ENCODE peak calls at places on chromosomes 7 and 10, in five cellular contexts. One of them, this sample, is unnamed.

GRCh38 chr10:99742701-99743100 is 10.7 kb downstream of the CUTC start:
- DNase-seq in iPS-NIHi11: no peak
- DNase-seq in NCI-H2029: no peak
- DNase-seq in Right ventricle myocardium inferior: no peak
- DNase-seq in occipital lobe: no peak
- DNase-seq in this sample: no peak

GRCh38 chr10:404341-404740 is 269.1 kb downstream of the ZMYND11 start:
- DNase-seq in iPS-NIHi11: no peak
- DNase-seq in NCI-H2029: no peak
- DNase-seq in Right ventricle myocardium inferior: no peak
- DNase-seq in occipital lobe: no peak
- DNase-seq in this sample: no peak

GRCh38 chr7:126657599-126658358 is 595.0 kb downstream of the GRM8 start:
- DNase-seq in iPS-NIHi11: no peak
- DNase-seq in NCI-H2029: no peak
- DNase-seq in Right ventricle myocardium inferior: no peak
- DNase-seq in occipital lobe: no peak
- DNase-seq in this sample: no peak

GRCh38 chr10:60942604-60943269 is 1.2 kb downstream of the RHOBTB1 start:
- DNase-seq in iPS-NIHi11: no peak
- DNase-seq in NCI-H2029: no peak
- DNase-seq in Right ventricle myocardium inferior: peak; percentile 72
- DNase-seq in occipital lobe: peak; percentile 46
- DNase-seq in this sample: peak; percentile 9

GRCh38 chr7:7790041-7790751 is 71.8 kb upstream of the RPA3 start:
- DNase-seq in iPS-NIHi11: no peak
- DNase-seq in NCI-H2029: no peak
- DNase-seq in Right ventricle myocardium inferior: no peak
- DNase-seq in occipital lobe: no peak
- DNase-seq in this sample: no peak

GRCh38 chr10:80410578-80411145 is 2.3 kb downstream of the PRXL2A start:
- DNase-seq in iPS-NIHi11: no peak
- DNase-seq in NCI-H2029: no peak
- DNase-seq in Right ventricle myocardium inferior: no peak
- DNase-seq in occipital lobe: peak; percentile 43
- DNase-seq in this sample: peak; percentile 26

GRCh38 chr7:69184339-69184738 is 413.9 kb upstream of the AUTS2 start:
- DNase-seq in iPS-NIHi11: no peak
- DNase-seq in NCI-H2029: no peak
- DNase-seq in Right ventricle myocardium inferior: no peak
- DNase-seq in occipital lobe: no peak
- DNase-seq in this sample: no peak

GRCh38 chr10:95601116-95601719 is 40.0 kb upstream of the SORBS1 start:
- DNase-seq in iPS-NIHi11: peak; percentile 89
- DNase-seq in NCI-H2029: peak; percentile 50
- DNase-seq in Right ventricle myocardium inferior: no peak
- DNase-seq in occipital lobe: peak; percentile 50
- DNase-seq in this sample: peak; percentile 86

GRCh38 chr7:107180378-107180777 is 11.6 kb downstream of the HBP1 start:
- DNase-seq in iPS-NIHi11: no peak
- DNase-seq in NCI-H2029: no peak
- DNase-seq in Right ventricle myocardium inferior: no peak
- DNase-seq in occipital lobe: no peak
- DNase-seq in this sample: no peak

GRCh38 chr7:82413237-82413636 is 30.3 kb downstream of the CACNA2D1 start:
- DNase-seq in iPS-NIHi11: no peak
- DNase-seq in NCI-H2029: no peak
- DNase-seq in Right ventricle myocardium inferior: no peak
- DNase-seq in occipital lobe: no peak
- DNase-seq in this sample: no peak

GRCh38 chr10:59098811-59099452 is 77.5 kb upstream of the PHYHIPL start:
- DNase-seq in iPS-NIHi11: no peak
- DNase-seq in NCI-H2029: no peak
- DNase-seq in Right ventricle myocardium inferior: no peak
- DNase-seq in occipital lobe: no peak
- DNase-seq in this sample: no peak

GRCh38 chr7:16644987-16645592 is 464 bp downstream of the ANKMY2 start:
- DNase-seq in iPS-NIHi11: peak; percentile 69
- DNase-seq in NCI-H2029: no peak
- DNase-seq in Right ventricle myocardium inferior: peak; percentile 71
- DNase-seq in occipital lobe: no peak
- DNase-seq in this sample: peak; percentile 50

GRCh38 chr10:34380816-34381215 is 434.3 kb downstream of the PARD3 start:
- DNase-seq in iPS-NIHi11: no peak
- DNase-seq in NCI-H2029: no peak
- DNase-seq in Right ventricle myocardium inferior: no peak
- DNase-seq in occipital lobe: no peak
- DNase-seq in this sample: no peak

GRCh38 chr10:115772606-115773005 is 500.4 kb downstream of the GFRA1 start:
- DNase-seq in iPS-NIHi11: no peak
- DNase-seq in NCI-H2029: no peak
- DNase-seq in Right ventricle myocardium inferior: no peak
- DNase-seq in occipital lobe: no peak
- DNase-seq in this sample: no peak

GRCh38 chr10:98331888-98332287 is 63.9 kb upstream of the LOXL4 start:
- DNase-seq in iPS-NIHi11: peak; percentile 78
- DNase-seq in NCI-H2029: no peak
- DNase-seq in Right ventricle myocardium inferior: no peak
- DNase-seq in occipital lobe: no peak
- DNase-seq in this sample: peak; percentile 61

GRCh38 chr7:129189661-129190310 is 1.4 kb downstream of the SMO start:
- DNase-seq in iPS-NIHi11: no peak
- DNase-seq in NCI-H2029: no peak
- DNase-seq in Right ventricle myocardium inferior: no peak
- DNase-seq in occipital lobe: no peak
- DNase-seq in this sample: no peak